ENCODE peak calls at places on chromosomes 6 and 20, in ten cellular contexts. W, I, P, X, K, T, M, B, V and H are unnamed samples.

GRCh38 chr6:42017021-42017643 is 33.2 kb upstream of the TAF8 start:
- DNase-seq in K (no peak), B (no peak), T (no peak), V (peak), M (peak), X (no peak), W (no peak), P (no peak), I (no peak), H (no peak)

GRCh38 chr6:137849076-137849708 is 17.9 kb upstream of the TNFAIP3 start:
- DNase-seq in B (no peak), P (no peak), T (no peak), X (no peak), I (no peak), W (no peak), M (no peak), K (no peak), V (peak), H (no peak)

GRCh38 chr20:22866757-22867425 is 168.2 kb upstream of the SSTR4 start:
- DNase-seq in T (no peak), W (no peak), P (no peak), B (peak), V (peak), M (peak), K (no peak), I (no peak), X (no peak), H (no peak)

GRCh38 chr20:42161228-42161829 is 543.2 kb upstream of the CHD6 start:
- DNase-seq in K (no peak), X (no peak), P (no peak), B (no peak), W (no peak), M (no peak), I (no peak), V (no peak), T (no peak), H (no peak)

GRCh38 chr20:42218566-42218965 is 600.4 kb upstream of the CHD6 start:
- DNase-seq in W (no peak), X (no peak), T (no peak), B (no peak), K (no peak), P (no peak), V (no peak), M (no peak), I (no peak), H (no peak)

GRCh38 chr6:45052325-45052724 is 275.8 kb upstream of the RUNX2 start:
- DNase-seq in K (no peak), V (peak), I (no peak), T (no peak), M (no peak), X (no peak), P (no peak), B (no peak), W (no peak), H (no peak)

GRCh38 chr6:151850479-151850878 is 43.0 kb downstream of the ESR1 start:
- DNase-seq in M (no peak), I (no peak), K (no peak), V (no peak), B (no peak), T (no peak), X (no peak), P (no peak), W (no peak), H (no peak)

GRCh38 chr20:14536738-14537137 is 199.3 kb upstream of the FLRT3 start:
- DNase-seq in K (no peak), M (no peak), W (no peak), X (no peak), P (no peak), I (no peak), T (no peak), B (no peak), V (peak), H (no peak)

GRCh38 chr6:113362542-113363430 is 494.4 kb upstream of the MARCKS start:
- DNase-seq in X (no peak), B (no peak), T (no peak), P (no peak), K (no peak), I (no peak), W (no peak), M (no peak), V (no peak), H (no peak)

GRCh38 chr20:36569847-36570429 is 3.5 kb upstream of the TGIF2 start:
- DNase-seq in W (no peak), P (no peak), X (no peak), I (no peak), T (no peak), K (no peak), B (no peak), V (no peak), M (no peak), H (no peak)

GRCh38 chr6:53287336-53288225 is 61.2 kb downstream of the ELOVL5 start:
- DNase-seq in P (no peak), B (no peak), M (no peak), I (no peak), W (peak), X (no peak), K (no peak), V (no peak), T (no peak), H (no peak)

GRCh38 chr6:125986956-125987617 is 747 bp downstream of the TRMT11 start:
- DNase-seq in T (no peak), X (no peak), P (no peak), B (no peak), W (no peak), K (no peak), V (peak), I (no peak), M (peak), H (no peak)

DNA sequence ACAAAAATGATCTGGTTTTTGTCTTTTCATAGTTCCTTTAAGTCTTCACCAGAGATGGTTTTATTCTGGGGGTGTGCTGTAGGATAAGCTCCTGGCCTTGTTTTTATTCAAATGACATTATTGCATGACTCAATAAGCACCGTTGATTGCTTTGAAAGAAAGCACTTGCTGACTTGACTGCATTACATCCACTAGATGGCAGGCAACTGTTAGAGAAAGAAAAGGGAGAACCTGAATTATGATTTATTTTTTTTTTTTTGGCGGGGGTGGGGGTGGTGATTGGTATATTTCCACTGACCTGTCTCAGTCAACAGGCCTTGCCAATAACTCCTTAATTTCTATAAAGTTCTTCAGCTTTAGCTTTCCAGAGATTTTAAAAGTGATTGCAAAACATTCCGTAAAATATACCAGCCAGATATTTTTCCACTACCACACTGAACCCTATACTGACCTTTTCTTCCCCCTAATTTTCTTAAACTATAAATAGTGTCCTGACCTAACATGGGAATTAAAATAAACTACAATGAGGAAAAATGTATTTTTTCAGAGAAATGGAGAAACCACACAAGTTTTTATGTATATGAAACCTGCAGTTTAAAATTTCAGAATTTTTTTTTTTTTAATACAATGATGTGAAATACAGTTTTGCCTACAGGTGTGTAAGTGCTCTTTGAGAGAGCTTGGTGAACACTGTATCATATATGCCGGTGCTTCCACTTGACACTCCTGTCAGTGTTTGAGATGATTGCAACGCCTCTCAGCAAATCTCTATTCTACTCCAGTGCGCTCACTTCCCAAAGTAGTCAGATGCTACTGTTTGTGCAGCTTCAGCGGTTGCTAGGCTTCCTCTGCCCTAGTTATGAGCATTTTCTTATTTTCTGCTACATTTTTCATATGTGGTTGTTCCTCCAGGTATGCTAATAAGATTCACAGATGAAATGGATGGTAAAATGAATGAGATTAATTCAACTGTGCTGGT is 274.3 kb downstream of the CD109 start:
- DNase-seq in V (peak), P (no peak), B (peak), W (no peak), X (no peak), T (no peak), K (peak), M (peak), I (no peak), H (peak)
- TF ChIP-seq CTCF in V (peak), P (peak), B (peak), W (peak), X (no peak), T (peak), K (peak), M (peak), I (no peak), H (peak)

DNA sequence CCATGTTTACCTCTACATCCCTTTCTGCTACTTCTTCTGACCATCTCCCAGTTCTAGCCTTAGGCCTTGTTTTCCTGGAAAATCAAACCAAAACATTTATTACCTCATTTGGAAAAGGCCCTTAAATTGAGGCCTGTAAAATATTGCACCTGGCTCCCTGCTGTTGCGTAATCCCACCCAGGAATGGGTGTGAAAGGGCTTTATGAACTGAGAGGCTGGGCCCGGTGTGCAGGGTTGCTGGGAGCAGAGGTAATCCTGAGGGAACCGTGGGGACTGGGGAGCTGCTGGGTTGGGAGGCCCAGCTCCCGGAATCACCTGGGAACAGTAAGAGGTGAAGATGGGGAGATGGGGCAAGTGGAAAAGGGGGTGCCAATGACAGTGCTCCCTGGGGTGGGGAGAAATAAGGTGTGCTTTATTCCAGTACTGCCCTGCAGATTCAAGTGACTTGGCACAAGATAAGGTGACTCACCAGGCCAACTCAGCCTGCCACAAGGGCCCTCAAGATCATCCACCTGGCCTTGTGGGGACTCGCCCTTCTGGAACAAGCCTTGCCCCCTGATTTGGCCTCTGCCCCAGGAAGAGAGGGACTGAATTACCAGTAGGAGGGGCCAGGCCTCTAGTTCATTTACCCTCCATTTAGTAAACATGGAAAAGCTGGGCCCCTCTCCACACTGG is 44.2 kb downstream of the KCNK5 start:
- DNase-seq in I (no peak), B (no peak), P (no peak), M (no peak), X (no peak), T (no peak), V (peak), W (no peak), K (no peak), H (peak)
- TF ChIP-seq CTCF in I (no peak), B (no peak), P (no peak), M (no peak), X (no peak), T (no peak), V (no peak), W (no peak), K (no peak), H (no peak)

GRCh38 chr20:9323622-9324021 is 190.8 kb upstream of the LAMP5 start:
- DNase-seq in I (no peak), X (no peak), V (peak), B (no peak), W (no peak), P (no peak), M (peak), T (no peak), K (no peak), H (no peak)
- TF ChIP-seq CTCF in I (no peak), X (peak), V (peak), B (peak), W (no peak), P (no peak), M (peak), T (no peak), K (no peak), H (peak)

DNA sequence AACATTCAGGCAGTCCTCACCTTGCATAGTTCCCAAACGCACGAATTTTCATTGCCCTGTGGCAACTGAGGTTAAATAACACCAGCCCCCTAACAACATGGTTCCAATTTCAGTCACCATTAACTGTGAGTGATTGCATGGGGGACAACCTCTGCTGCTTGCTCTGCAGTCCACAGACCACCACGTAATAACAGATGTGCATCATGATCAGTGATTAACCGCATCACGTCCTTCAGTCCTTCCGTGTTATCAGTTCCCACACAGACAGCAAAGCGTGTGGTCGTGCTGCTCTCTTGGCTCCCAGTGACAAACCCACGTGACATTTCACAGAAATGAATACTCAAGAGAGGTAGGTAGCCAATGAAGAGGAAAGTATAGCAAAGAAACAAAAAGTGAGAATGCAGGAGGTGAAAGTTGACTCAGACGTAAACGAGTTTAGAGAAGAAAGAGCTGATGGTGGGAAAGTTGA is 95.9 kb downstream of the LY86 start:
- DNase-seq in I (no peak), X (no peak), W (no peak), K (no peak), V (no peak), P (no peak), M (no peak), T (no peak), B (no peak), H (no peak)
- TF ChIP-seq CTCF in I (no peak), X (no peak), W (no peak), K (no peak), V (no peak), P (no peak), M (no peak), T (no peak), B (no peak), H (no peak)